ENCODE peak calls at places on chromosomes 6 and 20, in five cellular contexts. A is ACHN; J is fibroblast of gingiva; U is stimulated activated CD4-positive, alpha-beta T cell treated with anti-CD3 and anti-CD28 coated beads, Interleukin-1b, Interleukin-23, amount 100 ng/mL, for 1 hour; N is CD4-positive, alpha-beta T cell. H is an unnamed sample.

GRCh38 chr20:62599216-62600110 is 42.8 kb upstream of the SLCO4A1 start:
- DNase-seq in A (no peak), J (no peak), U (no peak), N (no peak), H (no peak)

GRCh38 chr20:53255102-53255710 is 283.0 kb downstream of the TSHZ2 start:
- DNase-seq in A (no peak), J (no peak), U (no peak), N (no peak), H (no peak)

GRCh38 chr6:113909224-113909856 is 52.2 kb downstream of the MARCKS start:
- DNase-seq in A (peak; percentile 60), J (peak; percentile 48), U (no peak), N (no peak), H (peak; percentile 78)

GRCh38 chr20:63183422-63184146 is 32.3 kb downstream of the YTHDF1 start:
- DNase-seq in A (peak; percentile 41), J (no peak), U (no peak), N (peak; percentile 39), H (no peak)

GRCh38 chr6:106799008-106799952 is 169.9 kb downstream of the QRSL1 start:
- DNase-seq in A (peak; percentile 88), J (peak; percentile 38), U (no peak), N (no peak), H (no peak)

GRCh38 chr20:6636209-6637159 is 131.0 kb upstream of the BMP2 start:
- DNase-seq in A (peak; percentile 56), J (peak; percentile 63), U (no peak), N (no peak), H (peak; percentile 74)

GRCh38 chr20:1855113-1855512 is 40.1 kb upstream of the SIRPA start:
- DNase-seq in A (no peak), J (no peak), U (no peak), N (no peak), H (no peak)

GRCh38 chr20:50339196-50339901 is 148.7 kb downstream of the CEBPB start:
- DNase-seq in A (no peak), J (peak; percentile 64), U (no peak), N (no peak), H (no peak)

GRCh38 chr6:141316236-141316635 is 816.5 kb upstream of the GJE1 start:
- DNase-seq in A (no peak), J (no peak), U (no peak), N (no peak), H (no peak)

GRCh38 chr6:126529605-126530004 is 189.7 kb downstream of the CENPW start:
- DNase-seq in A (no peak), J (no peak), U (no peak), N (no peak), H (no peak)

GRCh38 chr20:6764619-6765018 is 2.9 kb upstream of the BMP2 start:
- DNase-seq in A (no peak), J (no peak), U (no peak), N (no peak), H (no peak)

GRCh38 chr6:77457720-77458349 is 5.5 kb downstream of the HTR1B start:
- DNase-seq in A (peak; percentile 70), J (peak; percentile 67), U (no peak), N (no peak), H (peak; percentile 50)

GRCh38 chr6:81722503-81723223 is 29.8 kb downstream of the TENT5A start:
- DNase-seq in A (no peak), J (no peak), U (no peak), N (no peak), H (no peak)

GRCh38 chr6:21350917-21351316 is 242.6 kb upstream of the SOX4 start:
- DNase-seq in A (no peak), J (no peak), U (no peak), N (no peak), H (no peak)

GRCh38 chr20:56628015-56628872 is 862 bp upstream of the TFAP2C start:
- DNase-seq in A (peak; percentile 23), J (no peak), U (no peak), N (no peak), H (no peak)

GRCh38 chr6:111800821-111801220 is 72.4 kb downstream of the FYN start:
- DNase-seq in A (no peak), J (no peak), U (no peak), N (no peak), H (no peak)

GRCh38 chr6:170244721-170245201 is 46.1 kb downstream of the DLL1 start:
- DNase-seq in A (no peak), J (no peak), U (no peak), N (no peak), H (no peak)

GRCh38 chr20:34201531-34201930 is 39.7 kb upstream of the ASIP start:
- DNase-seq in A (no peak), J (no peak), U (no peak), N (no peak), H (no peak)

GRCh38 chr6:27592481-27593199 is 119.7 kb upstream of the ZNF184 start:
- DNase-seq in A (peak; percentile 84), J (peak; percentile 64), U (no peak), N (no peak), H (peak; percentile 59)

H was measured in SK-N-MC.